ENCODE peak calls at places on chromosomes 5 and 9, in four cellular contexts. T is HepG2, D is GM12878, L is A549. R is an unnamed sample.

GRCh38 chr5:15132816-15133405 is 261.3 kb upstream of the ANKH start:
- ATAC-seq in T (no peak), D (no peak), L (no peak), R (no peak)

GRCh38 chr5:139763584-139764249 is 31.9 kb upstream of the PSD2 start:
- ATAC-seq in T (no peak), L (no peak), D (no peak), R (no peak)

GRCh38 chr5:68505917-68506860 is 290.6 kb downstream of the PIK3R1 start:
- ATAC-seq in D (peak), L (peak), T (no peak), R (no peak)

GRCh38 chr5:159415301-159415937 is 85.1 kb upstream of the IL12B start:
- ATAC-seq in L (no peak), D (no peak), T (no peak), R (no peak)

GRCh38 chr5:80864706-80865435 is 95.3 kb upstream of the RASGRF2 start:
- ATAC-seq in T (no peak), L (no peak), D (peak), R (no peak)

GRCh38 chr9:22050924-22051323 is 41.8 kb upstream of the CDKN2B start:
- ATAC-seq in D (peak), T (no peak), L (no peak), R (no peak)

GRCh38 chr9:69554945-69555344 is 117.2 kb downstream of the APBA1 start:
- ATAC-seq in T (no peak), D (no peak), L (no peak), R (no peak)

GRCh38 chr5:81006955-81007636 is 46.9 kb downstream of the RASGRF2 start:
- ATAC-seq in D (no peak), T (no peak), L (no peak), R (no peak)

GRCh38 chr5:150774145-150774544 is 4.4 kb upstream of the SMIM3 start:
- ATAC-seq in T (no peak), D (no peak), L (no peak), R (no peak)

GRCh38 chr5:160702856-160703453 is 149.1 kb downstream of the ATP10B start:
- ATAC-seq in L (no peak), D (peak), T (no peak), R (no peak)

GRCh38 chr5:137487600-137487999 is 11.5 kb downstream of the SPOCK1 start:
- ATAC-seq in T (no peak), D (no peak), L (no peak), R (peak)

GRCh38 chr5:148956632-148957385 is 106.1 kb downstream of the SH3TC2 start:
- ATAC-seq in L (no peak), T (no peak), D (no peak), R (no peak)

GRCh38 chr9:121098567-121099198 is 23.9 kb downstream of the CNTRL start:
- ATAC-seq in L (no peak), T (no peak), D (no peak), R (no peak)

GRCh38 chr9:81600631-81601030 is 88.7 kb downstream of the TLE1 start:
- ATAC-seq in L (no peak), D (no peak), T (no peak), R (no peak)

GRCh38 chr5:14182761-14183160 is 39.6 kb downstream of the TRIO start:
- ATAC-seq in T (peak), D (no peak), L (peak), R (no peak)

GRCh38 chr5:115720888-115721287 is 95.1 kb upstream of the TMED7 start:
- ATAC-seq in D (no peak), L (no peak), T (no peak), R (peak)

GRCh38 chr5:71938886-71939285 is 168.4 kb upstream of the MAP1B start:
- ATAC-seq in T (peak), L (peak), D (no peak), R (no peak)

GRCh38 chr5:109511980-109512744 is 102.4 kb upstream of the PJA2 start:
- ATAC-seq in T (no peak), L (no peak), D (no peak), R (no peak)

GRCh38 chr5:157066080-157066479 is 7.2 kb upstream of the HAVCR1 start:
- ATAC-seq in L (no peak), T (no peak), D (no peak), R (no peak)

GRCh38 chr9:33458444-33458843 is 11.1 kb upstream of the AQP3 start:
- ATAC-seq in T (no peak), L (peak), D (peak), R (no peak)

GRCh38 chr9:114465417-114465816 is 39.9 kb downstream of the WHRN start:
- ATAC-seq in D (no peak), T (no peak), L (no peak), R (no peak)

DNA sequence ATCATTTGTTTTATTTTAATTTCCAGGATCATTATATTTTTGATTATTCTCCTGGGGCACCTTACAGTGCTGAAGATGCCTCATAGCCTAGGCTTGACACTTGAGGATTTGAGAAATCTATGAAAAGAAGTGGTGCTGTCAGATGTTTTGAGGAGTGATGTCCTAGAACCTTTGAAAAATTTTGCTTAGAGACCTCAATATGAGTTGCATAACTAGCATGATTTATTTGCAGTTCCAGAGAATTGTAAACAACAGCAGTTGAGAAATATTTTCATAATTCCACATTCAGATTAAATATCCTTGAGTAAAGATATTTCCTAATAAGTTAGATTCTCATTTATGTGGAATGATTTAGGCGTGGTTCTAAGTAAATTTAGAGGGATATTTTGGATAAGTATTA is 225.8 kb downstream of the ADAMTSL1 start:
- ATAC-seq in L (no peak), D (no peak), T (no peak), R (peak)
- TF ChIP-seq EP300 in L (no peak), D (no peak), T (no peak), R (no peak)

DNA sequence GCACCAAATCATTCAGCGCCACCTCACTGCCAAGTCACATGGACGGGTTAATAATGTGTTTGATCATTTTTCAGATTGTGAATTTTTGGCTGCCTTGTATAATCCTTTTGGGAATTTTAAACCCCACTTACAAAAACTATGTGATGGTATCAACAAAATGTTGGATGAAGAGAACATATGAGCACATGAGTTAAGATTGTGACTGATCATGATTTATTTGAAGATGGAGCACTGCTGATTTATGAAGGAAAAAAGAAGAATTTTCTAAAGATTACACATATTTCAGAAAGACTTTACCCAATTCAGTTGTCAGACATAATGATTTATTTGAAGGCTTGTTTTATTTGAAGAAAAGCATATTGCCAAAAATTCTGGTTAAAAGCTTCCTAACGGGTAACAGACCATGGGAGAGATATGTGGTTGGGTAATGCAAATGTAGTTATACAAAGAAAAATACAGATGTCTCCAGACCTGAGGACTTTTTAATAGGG is 37.4 kb downstream of the TNFAIP8 start:
- ATAC-seq in D (no peak), L (no peak), T (no peak), R (no peak)
- TF ChIP-seq EP300 in D (no peak), L (no peak), T (no peak), R (no peak)

GRCh38 chr5:87074934-87075541 is 192.6 kb upstream of the RASA1 start:
- ATAC-seq in T (no peak), L (no peak), D (peak), R (no peak)

GRCh38 chr5:87076931-87077330 is 190.8 kb upstream of the RASA1 start:
- ATAC-seq in D (no peak), L (no peak), T (no peak), R (no peak)

GRCh38 chr5:87076411-87076810 is 191.3 kb upstream of the RASA1 start:
- ATAC-seq in L (no peak), T (no peak), D (no peak), R (no peak)

GRCh38 chr5:87081511-87082372 is 185.9 kb upstream of the RASA1 start:
- ATAC-seq in T (no peak), D (peak), L (no peak), R (no peak)

DNA sequence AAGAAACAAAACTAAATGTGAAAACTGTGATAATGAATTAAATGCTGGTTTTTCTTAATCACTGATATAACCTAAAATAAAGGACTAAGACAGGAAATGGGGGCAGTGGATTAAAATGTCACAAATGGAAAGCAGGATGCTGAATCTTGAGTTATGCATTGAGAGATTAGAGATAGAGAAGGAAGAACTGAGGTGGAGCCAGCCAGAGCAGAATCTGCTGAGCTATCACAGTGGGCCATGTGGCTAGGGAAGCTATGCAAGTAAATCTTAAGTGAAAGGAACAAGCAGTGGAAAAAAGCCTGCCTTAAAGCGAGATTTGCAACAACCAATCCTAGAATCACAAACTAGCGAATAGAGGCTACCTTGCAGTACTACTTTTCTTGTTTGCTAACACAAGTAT is 188.5 kb upstream of the RASA1 start:
- ATAC-seq in T (no peak), D (no peak), L (no peak), R (no peak)
- TF ChIP-seq EP300 in T (no peak), D (no peak), L (no peak), R (no peak)

GRCh38 chr9:36036780-36037579 is at the start of gene RECK:
- ATAC-seq in L (peak), D (peak), T (peak), R (peak)
- TF ChIP-seq EP300 in L (no peak), D (no peak), T (no peak), R (no peak)

GRCh38 chr5:178130576-178131445 is at the start of gene RMND5B:
- ATAC-seq in L (peak), T (peak), D (peak), R (peak)
- TF ChIP-seq EP300 in L (no peak), T (no peak), D (no peak), R (no peak)

DNA sequence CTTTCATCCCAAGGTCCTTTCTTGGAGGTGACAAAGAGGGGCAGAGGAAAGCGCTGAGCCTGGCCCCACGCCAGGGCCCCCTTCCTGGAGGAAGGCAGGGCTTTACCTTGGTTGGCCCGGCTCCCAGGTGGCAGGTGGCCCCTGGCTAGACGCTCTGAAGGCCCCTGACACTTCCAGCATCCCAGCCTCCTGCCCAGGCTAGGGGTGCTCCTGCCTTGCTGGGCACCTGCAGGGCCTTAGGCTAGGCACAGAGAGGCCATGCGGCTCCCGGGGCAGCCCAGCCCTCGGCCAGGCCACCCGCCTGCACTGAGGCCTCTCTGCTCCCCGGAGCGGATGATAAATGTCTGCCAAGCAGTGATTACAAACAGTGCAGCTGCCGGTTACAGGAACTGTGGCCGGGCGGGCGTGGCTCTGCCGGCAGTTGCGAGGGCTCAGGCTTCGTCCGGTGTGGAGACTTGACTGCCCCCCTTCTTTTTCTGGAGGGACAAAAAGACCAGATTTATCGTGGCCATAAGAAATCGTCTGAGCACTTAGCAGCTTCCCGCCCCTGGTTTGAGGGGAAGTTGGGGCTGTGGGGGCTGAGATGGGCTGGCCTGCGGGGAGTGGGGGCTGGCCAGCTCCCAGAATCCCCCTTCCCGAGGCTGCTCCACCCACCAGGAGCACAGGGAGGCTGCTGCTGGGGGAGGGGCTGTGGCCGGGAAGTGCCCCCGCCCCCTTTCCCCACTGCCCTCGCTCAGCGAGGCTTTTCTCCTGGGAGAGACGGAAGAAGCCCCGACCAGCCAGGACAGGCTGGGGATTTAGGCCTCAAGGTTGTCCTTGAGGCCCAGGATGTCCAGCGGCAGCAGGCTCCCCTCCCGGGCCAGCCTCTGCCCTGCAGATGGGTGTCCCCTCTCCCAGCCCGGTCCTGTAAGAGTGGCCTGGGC is 31.6 kb upstream of the UBAC1 start:
- ATAC-seq in D (peak), T (peak), L (peak), R (peak)
- TF ChIP-seq EP300 in D (no peak), T (peak), L (no peak), R (no peak)

GRCh38 chr5:180832638-180833068 is 28.4 kb downstream of the ZFP62 start:
- ATAC-seq in L (no peak), T (peak), D (peak), R (no peak)

GRCh38 chr5:180830253-180831138 is 27.9 kb upstream of the MGAT1 start:
- ATAC-seq in D (peak), L (peak), T (no peak), R (peak)

GRCh38 chr5:180825768-180826525 is 23.3 kb upstream of the MGAT1 start:
- ATAC-seq in T (peak), D (no peak), L (peak), R (peak)

GRCh38 chr5:180829711-180830110 is 27.1 kb upstream of the MGAT1 start:
- ATAC-seq in L (no peak), T (no peak), D (no peak), R (no peak)

DNA sequence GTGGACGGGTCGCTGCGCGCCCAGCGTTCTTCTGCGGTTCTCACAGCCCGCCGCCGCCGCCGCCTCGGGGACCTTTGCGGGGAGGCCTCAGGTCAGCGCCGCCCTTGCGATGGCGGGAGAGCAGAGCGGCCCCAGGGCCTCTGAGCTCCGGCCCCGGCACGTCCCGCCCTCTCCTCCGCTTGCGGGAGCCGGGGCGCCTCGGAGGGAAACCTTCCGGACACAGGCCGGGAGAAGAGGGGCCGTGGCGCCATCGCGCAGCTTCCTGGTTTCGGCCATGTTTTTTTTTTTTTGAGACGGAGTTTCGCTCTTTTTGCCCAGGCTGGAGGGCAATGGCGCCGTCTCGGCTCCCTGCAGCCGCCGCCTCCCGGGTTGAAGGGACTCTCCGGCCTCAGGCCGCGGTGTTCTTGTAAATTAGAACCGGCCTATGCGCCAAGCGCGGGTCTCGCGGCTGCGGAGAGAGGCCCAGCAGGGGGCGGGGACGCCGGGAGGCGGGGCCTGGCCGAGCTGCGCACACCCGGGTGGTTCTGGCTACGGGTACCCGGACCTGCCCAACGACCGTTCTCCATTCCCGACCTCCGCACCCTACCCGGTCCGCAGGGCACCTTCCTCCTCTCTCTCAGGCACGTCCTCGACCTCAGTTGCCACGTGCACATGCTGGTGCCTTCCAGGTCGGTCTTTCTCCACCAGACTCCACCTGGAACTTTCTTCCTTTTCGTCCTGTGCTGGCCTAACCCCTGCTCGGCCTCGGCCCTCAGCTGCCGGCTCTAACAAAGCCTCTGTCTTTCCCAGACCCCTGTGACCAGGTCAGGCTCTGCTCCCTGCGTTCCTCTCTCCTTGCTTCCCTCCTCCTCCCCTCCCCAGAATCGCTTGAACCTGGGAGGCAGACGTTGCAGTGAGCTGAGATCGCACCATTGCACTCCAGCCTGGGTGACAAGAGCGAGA is 28.8 kb upstream of the MGAT1 start:
- ATAC-seq in T (no peak), L (peak), D (peak), R (peak)
- TF ChIP-seq EP300 in T (no peak), L (no peak), D (no peak), R (no peak)

DNA sequence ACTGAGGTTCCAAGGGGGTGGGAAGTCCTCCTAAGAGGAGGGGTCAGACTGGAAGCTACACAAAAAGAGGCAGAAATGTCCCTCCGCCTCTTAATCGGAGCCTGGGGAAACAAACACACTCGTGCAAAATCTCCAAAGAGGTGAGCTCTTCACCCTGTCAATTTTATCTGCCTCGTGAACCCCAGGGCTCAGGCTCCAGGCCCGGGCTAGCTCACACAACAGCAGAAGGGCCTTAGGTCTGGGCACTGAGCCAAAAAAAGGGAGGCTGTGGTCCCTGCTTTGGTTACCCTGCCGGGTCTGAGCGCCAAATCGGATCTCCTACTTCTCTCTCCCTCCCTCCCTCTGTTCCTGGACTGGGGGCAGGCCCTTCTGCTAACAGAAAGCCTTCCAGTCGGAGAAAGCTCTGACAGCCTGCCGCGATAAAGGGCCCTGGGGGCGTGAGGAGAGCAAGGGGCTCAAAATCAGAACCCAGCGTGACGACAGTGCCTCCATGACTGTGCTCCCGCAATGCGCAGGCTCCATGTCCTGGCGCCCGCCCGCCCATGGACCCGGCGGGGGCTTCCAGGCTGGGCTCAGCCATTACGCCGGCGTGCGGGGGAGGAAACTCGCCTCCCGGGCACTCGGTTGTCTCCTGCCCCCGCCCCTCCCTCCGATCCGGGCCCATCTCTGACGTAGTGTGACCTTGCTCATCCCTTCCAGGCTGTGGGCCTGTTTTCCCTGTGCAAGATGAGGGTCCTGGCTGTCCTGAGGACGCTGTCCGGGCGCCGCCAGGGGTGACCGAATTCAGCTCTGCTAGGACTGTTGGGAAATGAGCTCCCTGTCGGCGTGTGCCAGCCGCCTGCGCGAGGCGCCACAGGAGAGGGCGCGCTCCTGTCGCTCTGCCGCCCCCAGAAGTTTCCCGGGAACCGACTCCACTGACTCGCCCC is 865 bp upstream of the SLC22A4 start:
- ATAC-seq in L (peak), T (peak), D (peak), R (peak)
- TF ChIP-seq EP300 in L (peak), T (no peak), D (no peak), R (no peak)

DNA sequence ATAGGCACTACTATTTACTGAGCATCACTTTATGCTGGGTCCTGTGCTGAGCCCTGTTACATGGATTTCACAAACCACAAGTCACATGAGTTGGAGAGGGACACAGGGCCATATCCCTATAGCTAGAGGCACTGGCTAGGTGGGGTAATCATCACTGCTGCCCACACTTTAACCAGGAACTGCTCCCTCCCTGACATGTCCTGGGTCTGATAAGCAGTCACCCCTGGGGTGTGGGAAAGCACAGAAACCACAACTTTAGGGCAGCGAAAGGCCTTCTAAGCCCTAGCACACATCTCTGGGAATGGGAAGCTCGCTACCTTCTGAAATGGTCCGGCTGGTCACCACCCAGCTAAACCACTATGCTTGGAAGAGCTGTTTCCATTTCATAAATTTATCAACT is 15.0 kb downstream of the TBC1D2 start:
- ATAC-seq in T (no peak), D (no peak), L (no peak), R (no peak)
- TF ChIP-seq EP300 in T (no peak), D (no peak), L (no peak), R (no peak)

R was measured in gastroesophageal sphincter.